ENCODE peak calls at places on chromosomes 6 and 20, in five cellular contexts. Z is A549, N is prostate gland, Y is sigmoid colon, O is stomach. L is an unnamed sample.

GRCh38 chr20:8124639-8125038 is 7.4 kb upstream of the PLCB1 start:
- DNase-seq in Z (no peak), O (no peak), N (no peak), Y (no peak), L (no peak)

GRCh38 chr6:11013671-11014070 is 30.4 kb downstream of the ELOVL2 start:
- DNase-seq in Y (no peak), Z (no peak), O (no peak), N (no peak), L (no peak)

GRCh38 chr6:12709116-12709515 is 7.5 kb upstream of the PHACTR1 start:
- DNase-seq in N (no peak), Y (no peak), O (no peak), Z (no peak), L (peak)

GRCh38 chr6:79810878-79811277 is 136.5 kb downstream of the ELOVL4 start:
- DNase-seq in Y (no peak), Z (no peak), O (no peak), N (no peak), L (no peak)

GRCh38 chr6:1380625-1381396 is 8.6 kb upstream of the FOXF2 start:
- DNase-seq in Z (no peak), Y (no peak), N (no peak), O (no peak), L (no peak)

GRCh38 chr6:137951064-137951597 is 84.1 kb downstream of the TNFAIP3 start:
- DNase-seq in O (no peak), N (no peak), Y (no peak), Z (no peak), L (no peak)

GRCh38 chr6:1208876-1209275 is 103.0 kb upstream of the FOXQ1 start:
- DNase-seq in O (no peak), N (no peak), Y (no peak), Z (no peak), L (no peak)

GRCh38 chr6:30881987-30882763 is 2.1 kb upstream of the DDR1 start:
- DNase-seq in N (peak), Z (no peak), O (no peak), Y (no peak), L (no peak)

GRCh38 chr6:70270287-70271005 is 32.4 kb downstream of the COL9A1 start:
- DNase-seq in N (no peak), Y (no peak), Z (no peak), O (no peak), L (no peak)

GRCh38 chr6:15945593-15946159 is 183.2 kb upstream of the MYLIP start:
- DNase-seq in N (no peak), O (no peak), Y (no peak), Z (peak), L (peak)

GRCh38 chr20:63070771-63071540 is 64.2 kb upstream of the BHLHE23 start:
- DNase-seq in Z (no peak), O (no peak), N (no peak), Y (peak), L (no peak)

GRCh38 chr6:28940294-28940858 is 16.6 kb upstream of the TRIM27 start:
- DNase-seq in Z (peak), N (peak), O (no peak), Y (peak), L (no peak)

GRCh38 chr20:46355778-46356177 is 47.5 kb upstream of the CDH22 start:
- DNase-seq in O (no peak), Z (no peak), N (no peak), Y (no peak), L (no peak)

GRCh38 chr20:46358336-46359058 is 47.9 kb downstream of the ELMO2 start:
- DNase-seq in N (no peak), O (no peak), Z (no peak), Y (no peak), L (no peak)

GRCh38 chr20:46354920-46355654 is 46.8 kb upstream of the CDH22 start:
- DNase-seq in Z (no peak), Y (no peak), O (no peak), N (no peak), L (no peak)

GRCh38 chr20:46357030-46357514 is 48.8 kb upstream of the CDH22 start:
- DNase-seq in Z (no peak), Y (no peak), O (peak), N (no peak), L (no peak)

GRCh38 chr20:46356195-46357029 is 48.1 kb upstream of the CDH22 start:
- DNase-seq in N (no peak), O (no peak), Z (no peak), Y (no peak), L (no peak)
- TF ChIP-seq POLR2A in N (no peak), O (no peak), Z (no peak), Y (no peak), L (no peak)

GRCh38 chr6:145148392-145149175 is 586.7 kb downstream of the EPM2A start:
- DNase-seq in N (no peak), Y (no peak), O (peak), Z (peak), L (peak)

GRCh38 chr6:145155411-145155810 is 579.9 kb downstream of the EPM2A start:
- DNase-seq in O (no peak), Y (no peak), N (no peak), Z (no peak), L (no peak)

GRCh38 chr6:145153495-145153894 is 581.8 kb downstream of the EPM2A start:
- DNase-seq in O (no peak), Z (no peak), Y (no peak), N (no peak), L (no peak)

GRCh38 chr6:145147981-145148380 is 587.3 kb downstream of the EPM2A start:
- DNase-seq in Y (no peak), O (no peak), N (no peak), Z (no peak), L (no peak)

GRCh38 chr6:145151624-145152023 is 583.7 kb downstream of the EPM2A start:
- DNase-seq in Z (no peak), O (no peak), Y (no peak), N (no peak), L (no peak)
- TF ChIP-seq POLR2A in Z (no peak), O (no peak), Y (no peak), N (no peak), L (no peak)

GRCh38 chr20:35704514-35705261 is 5.5 kb downstream of the ROMO1 start:
- DNase-seq in O (no peak), Y (no peak), N (no peak), Z (no peak), L (no peak)

GRCh38 chr20:35702051-35702823 is 3.0 kb downstream of the ROMO1 start:
- DNase-seq in Y (peak), N (no peak), Z (no peak), O (no peak), L (no peak)

GRCh38 chr20:35699914-35700624 is 864 bp downstream of the ROMO1 start:
- DNase-seq in N (no peak), Z (no peak), O (no peak), Y (peak), L (no peak)

GRCh38 chr20:35700625-35701148 is 1.5 kb downstream of the ROMO1 start:
- DNase-seq in Z (no peak), N (no peak), O (peak), Y (peak), L (no peak)

DNA sequence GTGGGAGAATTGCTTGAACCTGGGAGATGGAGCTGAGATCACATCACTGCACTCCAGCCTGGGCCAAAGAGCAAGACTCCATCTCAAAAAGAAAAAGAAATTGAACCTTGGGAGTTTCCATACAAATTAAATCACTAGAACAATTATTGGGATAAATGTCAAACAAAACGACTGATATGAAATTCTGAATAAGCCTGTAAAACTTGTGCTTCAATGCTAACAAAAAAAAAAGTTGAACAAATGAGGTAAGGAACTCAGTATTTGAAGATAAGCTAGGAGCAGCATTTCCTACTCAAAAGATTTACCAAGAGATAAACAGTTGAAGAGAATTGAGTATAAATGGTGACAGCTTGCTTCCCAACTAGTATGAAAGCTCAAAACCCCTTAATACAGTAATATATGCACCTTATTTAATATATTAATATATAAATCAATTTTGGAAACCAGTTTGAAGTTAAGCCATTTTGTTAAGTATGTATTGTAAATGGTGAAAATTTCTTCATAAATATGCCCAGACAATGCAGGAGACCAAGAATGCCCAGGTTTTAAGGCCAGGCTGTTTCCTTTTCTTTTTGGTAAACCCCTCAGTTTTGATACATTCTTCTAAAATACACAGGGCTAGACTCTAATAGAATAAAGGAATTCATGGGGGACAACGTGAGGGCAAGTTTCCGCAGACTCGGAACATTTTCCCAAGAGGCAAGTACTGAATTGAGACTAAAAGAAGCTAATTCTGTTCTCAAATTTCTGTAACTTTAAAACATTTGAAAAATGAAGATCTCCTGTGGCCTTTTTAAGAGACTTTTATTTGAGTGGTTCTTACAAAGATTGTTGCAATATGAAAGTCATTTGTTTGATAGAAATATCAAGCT is 3.9 kb downstream of the ROMO1 start:
- DNase-seq in Y (no peak), O (no peak), Z (no peak), N (no peak), L (no peak)
- TF ChIP-seq POLR2A in Y (no peak), O (no peak), Z (no peak), N (no peak), L (no peak)

GRCh38 chr20:34998331-34998950 is 42.8 kb downstream of the MYH7B start:
- DNase-seq in O (no peak), N (no peak), Y (no peak), Z (no peak), L (no peak)

GRCh38 chr20:34999021-34999451 is 43.4 kb downstream of the MYH7B start:
- DNase-seq in O (no peak), N (no peak), Y (no peak), Z (no peak), L (no peak)

GRCh38 chr20:34996243-34996984 is 40.7 kb downstream of the MYH7B start:
- DNase-seq in Y (no peak), O (no peak), N (no peak), Z (no peak), L (no peak)

GRCh38 chr20:34997171-34997570 is 41.5 kb downstream of the MYH7B start:
- DNase-seq in Y (no peak), N (no peak), Z (no peak), O (peak), L (no peak)

DNA sequence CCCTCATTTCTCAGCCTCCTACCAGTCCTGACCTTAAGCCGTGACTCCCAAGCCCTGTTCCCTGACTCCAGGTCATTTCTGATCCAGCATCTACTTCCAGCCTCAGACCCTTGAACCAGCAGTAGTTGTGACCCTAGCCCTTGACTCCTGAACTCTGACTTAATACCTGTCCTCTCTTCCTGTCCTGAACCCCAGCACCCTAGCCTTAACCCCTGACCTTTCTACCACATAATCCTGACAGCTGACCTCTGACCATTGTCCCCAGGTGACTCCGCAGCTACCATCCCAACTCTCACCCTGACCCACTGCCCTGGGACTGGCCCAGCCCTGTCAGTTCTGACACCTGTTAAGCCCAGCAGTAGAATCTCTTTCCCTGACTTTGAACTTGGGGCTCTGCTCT is 42.1 kb downstream of the MYH7B start:
- DNase-seq in N (no peak), O (no peak), Y (no peak), Z (no peak), L (no peak)
- TF ChIP-seq POLR2A in N (no peak), O (no peak), Y (no peak), Z (no peak), L (no peak)

GRCh38 chr6:169406034-169406433 is 152.4 kb upstream of the THBS2 start:
- DNase-seq in Y (no peak), O (no peak), Z (no peak), N (no peak), L (no peak)

GRCh38 chr6:169406794-169407193 is 153.1 kb upstream of the THBS2 start:
- DNase-seq in N (no peak), O (no peak), Y (no peak), Z (no peak), L (no peak)

GRCh38 chr6:169409742-169410312 is 156.2 kb upstream of the THBS2 start:
- DNase-seq in Y (no peak), N (no peak), O (no peak), Z (peak), L (no peak)

GRCh38 chr6:169407338-169407737 is 153.7 kb upstream of the THBS2 start:
- DNase-seq in O (no peak), Y (no peak), Z (no peak), N (no peak), L (no peak)

GRCh38 chr6:169404828-169405227 is 151.2 kb upstream of the THBS2 start:
- DNase-seq in Z (no peak), O (no peak), Y (no peak), N (no peak), L (no peak)
- TF ChIP-seq POLR2A in Z (no peak), O (no peak), Y (no peak), N (no peak), L (no peak)